ENCODE peak calls at places on chromosomes 3 and 15, in five cellular contexts. A is heart left ventricle, P is breast epithelium, J is ovary, N is HCT116. V is an unnamed sample. For H3K36me3, the result is how much of the 10 kb centered on the place peaks cover.

GRCh38 chr3:156483426-156483825 is 71.5 kb downstream of the SSR3 start:
- DNase-seq in A (no peak), P (no peak), J (no peak), N (peak), V (no peak)

GRCh38 chr3:184314700-184315505 is 497 bp downstream of the EIF4G1 start:
- DNase-seq in A (peak), P (peak), J (peak), N (no peak), V (peak)

GRCh38 chr3:66822059-66823009 is 175.8 kb upstream of the KBTBD8 start:
- DNase-seq in A (peak), P (peak), J (peak), N (peak), V (peak)

GRCh38 chr15:41512078-41512394 is 1.6 kb downstream of the LTK start:
- DNase-seq in A (no peak), P (no peak), J (no peak), N (no peak), V (no peak)

GRCh38 chr3:139281512-139282196 is 62.2 kb upstream of the MRPS22 start:
- DNase-seq in A (no peak), P (no peak), J (no peak), N (no peak), V (no peak)

GRCh38 chr15:75620776-75621536 is 4.6 kb downstream of the SNUPN start:
- DNase-seq in A (peak), P (peak), J (peak), N (no peak), V (peak)

GRCh38 chr15:69093127-69093526 is 67.3 kb upstream of the GLCE start:
- DNase-seq in A (peak), P (no peak), J (no peak), N (no peak), V (no peak)

GRCh38 chr15:33380406-33380805 is 69.6 kb downstream of the RYR3 start:
- DNase-seq in A (no peak), P (no peak), J (no peak), N (no peak), V (peak)

GRCh38 chr15:26771168-26771916 is 1.5 kb downstream of the GABRB3 start:
- DNase-seq in A (peak), P (no peak), J (no peak), N (no peak), V (no peak)

GRCh38 chr3:16448691-16449090 is 64.8 kb downstream of the RFTN1 start:
- DNase-seq in A (peak), P (peak), J (peak), N (peak), V (peak)

GRCh38 chr15:48721061-48721810 is 75.7 kb upstream of the FBN1 start:
- DNase-seq in A (no peak), P (no peak), J (no peak), N (no peak), V (no peak)

GRCh38 chr3:141486735-141487418 is at the start of gene RASA2:
- DNase-seq in A (peak), P (peak), J (peak), N (peak), V (no peak)

GRCh38 chr3:194782767-194783404 is 97.2 kb downstream of the FAM43A start:
- DNase-seq in A (no peak), P (no peak), J (no peak), N (no peak), V (no peak)

GRCh38 chr3:181616088-181617070 is 95.3 kb upstream of the SOX2 start:
- DNase-seq in A (no peak), P (no peak), J (no peak), N (no peak), V (no peak)

GRCh38 chr3:72523409-72524172 is 324.7 kb downstream of the SHQ1 start:
- DNase-seq in A (peak), P (no peak), J (no peak), N (no peak), V (peak)

GRCh38 chr15:47824185-47824584 is 106.9 kb downstream of the SEMA6D start:
- DNase-seq in A (no peak), P (no peak), J (no peak), N (no peak), V (no peak)

GRCh38 chr3:123571264-123571972 is 13.4 kb downstream of the HACD2 start:
- DNase-seq in A (no peak), P (no peak), J (no peak), N (no peak), V (no peak)

GRCh38 chr15:88029696-88030095 is 226.8 kb downstream of the NTRK3 start:
- DNase-seq in A (no peak), P (no peak), J (no peak), N (no peak), V (no peak)

GRCh38 chr15:25053000-25053815 is 98.4 kb downstream of the SNRPN start:
- DNase-seq in A (peak), P (peak), J (no peak), N (no peak), V (no peak)

GRCh38 chr3:120855665-120856437 is 52.2 kb upstream of the STXBP5L start:
- DNase-seq in A (peak), P (no peak), J (peak), N (no peak), V (no peak)

GRCh38 chr3:30043156-30043555 is 563.2 kb upstream of the TGFBR2 start:
- DNase-seq in A (no peak), P (no peak), J (no peak), N (no peak), V (no peak)

GRCh38 chr15:47548189-47548588 is 169.1 kb upstream of the SEMA6D start:
- DNase-seq in A (no peak), P (no peak), J (no peak), N (no peak), V (no peak)

GRCh38 chr3:177263615-177264365 is 66.5 kb upstream of the TBL1XR1 start:
- DNase-seq in A (no peak), P (no peak), J (no peak), N (no peak), V (no peak)

GRCh38 chr3:89260721-89261120 is 153.3 kb downstream of the EPHA3 start:
- DNase-seq in A (no peak), P (no peak), J (no peak), N (no peak), V (no peak)

GRCh38 chr15:62138124-62138523 is 27.0 kb downstream of the C2CD4B start:
- DNase-seq in A (no peak), P (no peak), J (no peak), N (no peak), V (no peak)

GRCh38 chr3:167480748-167481147 is 6.9 kb upstream of the SERPINI2 start:
- DNase-seq in A (no peak), P (no peak), J (no peak), N (no peak), V (no peak)

GRCh38 chr3:177711637-177712036 is 514.4 kb upstream of the TBL1XR1 start:
- DNase-seq in A (no peak), P (no peak), J (no peak), N (no peak), V (no peak)

GRCh38 chr3:87621667-87622066 is 345.3 kb upstream of the POU1F1 start:
- DNase-seq in A (no peak), P (no peak), J (no peak), N (no peak), V (no peak)

GRCh38 chr15:50353251-50353998 is 1.6 kb downstream of the GABPB1 start:
- DNase-seq in A (no peak), P (no peak), J (no peak), N (no peak), V (no peak)

GRCh38 chr3:24315991-24316390 is 178.7 kb downstream of the THRB start:
- DNase-seq in A (no peak), P (no peak), J (no peak), N (no peak), V (no peak)

GRCh38 chr3:73716418-73716817 is 91.7 kb upstream of the PDZRN3 start:
- DNase-seq in A (no peak), P (no peak), J (no peak), N (no peak), V (no peak)

GRCh38 chr15:69092159-69092558 is 68.3 kb upstream of the GLCE start:
- DNase-seq in A (no peak), P (no peak), J (no peak), N (no peak), V (no peak)

GRCh38 chr3:187150599-187150998 is 11.3 kb upstream of the RPL39L start:
- DNase-seq in A (no peak), P (no peak), J (no peak), N (no peak), V (no peak)

GRCh38 chr3:17481116-17481515 is 261.3 kb downstream of the TBC1D5 start:
- DNase-seq in A (peak), P (peak), J (no peak), N (no peak), V (peak)

GRCh38 chr3:197155039-197155438 is 125.4 kb upstream of the MELTF start:
- DNase-seq in A (no peak), P (no peak), J (no peak), N (no peak), V (no peak)

DNA sequence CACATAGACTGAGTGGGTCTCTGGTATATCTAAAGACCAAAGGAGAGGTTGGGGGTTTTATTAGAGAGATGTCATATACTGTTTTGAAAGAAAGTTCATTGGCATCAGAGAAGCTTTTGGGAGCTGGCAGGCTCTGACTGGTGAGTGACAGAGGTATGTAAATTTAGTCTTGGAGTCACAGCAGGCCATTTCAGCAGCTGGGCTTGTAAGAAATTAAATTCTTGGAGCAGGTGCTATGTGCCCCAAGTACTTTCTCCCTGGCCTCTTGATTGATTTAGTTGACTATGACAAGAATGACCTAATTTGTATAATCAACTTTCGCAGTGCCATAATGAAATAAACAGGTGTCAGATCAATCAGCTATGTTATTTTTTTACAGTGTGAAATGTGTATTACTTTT is 47.8 kb upstream of the CDAN1 start:
- DNase-seq in A (no peak), P (no peak), J (no peak), N (no peak), V (no peak)
- TF ChIP-seq POLR2A in A (no peak), P (no peak), J (no peak), N (no peak), V (no peak)

GRCh38 chr15:64158363-64159134 is 4.3 kb downstream of the PPIB start:
- DNase-seq in A (peak), P (no peak), J (no peak), N (no peak), V (no peak)
- H3K36me3 ChIP-seq in A (half or more), P (under half), J (under half), N (under half), V (under half)

GRCh38 chr3:50154840-50155490 is at the start of gene SEMA3F:
- DNase-seq in A (peak), P (peak), J (peak), N (no peak), V (peak)
- TF ChIP-seq CTCF in A (peak), P (no peak), J (no peak), N (no peak), V (no peak)

GRCh38 chr3:31981206-31982181 is at the start of the genes OSBPL10 and ZNF860:
- DNase-seq in A (peak), P (peak), J (peak), N (peak), V (peak)
- TF ChIP-seq POLR2A in A (no peak), P (no peak), J (no peak), N (peak), V (peak)

DNA sequence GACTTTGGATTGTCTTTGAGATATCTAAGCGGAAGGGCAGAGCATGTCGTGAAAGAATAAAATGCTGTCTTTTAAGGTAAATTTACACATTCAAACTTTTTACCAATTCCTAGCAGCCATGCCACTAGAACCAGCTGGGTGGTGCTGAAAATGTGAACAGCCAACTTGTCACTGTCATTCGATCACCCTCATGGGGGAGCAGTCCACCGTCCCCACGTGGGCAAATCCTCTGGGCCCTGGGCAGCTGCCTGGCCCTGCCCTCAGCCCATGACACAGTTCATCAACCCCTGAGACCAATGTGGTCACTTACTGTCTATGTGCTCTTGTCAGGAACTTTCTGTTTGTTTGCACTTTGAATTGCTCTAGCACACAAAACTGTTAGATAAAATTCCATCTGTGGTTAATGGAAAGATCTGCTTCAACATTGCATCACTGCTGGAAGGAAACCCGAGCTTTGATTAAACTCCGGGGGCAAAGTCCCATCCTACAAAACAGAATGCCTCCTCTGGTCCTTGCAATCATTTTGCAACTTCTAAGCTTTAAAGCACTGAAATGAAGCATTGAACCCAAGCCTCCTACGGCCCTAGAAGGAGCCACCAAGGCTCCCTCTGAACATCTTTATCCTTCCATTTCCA is 50.1 kb downstream of the PCSK6 start:
- DNase-seq in A (no peak), P (peak), J (no peak), N (no peak), V (no peak)
- H3K36me3 ChIP-seq in A (under half), P (under half), J (under half), N (under half), V (under half)